ENCODE peak calls at places on chromosomes 5 and 9, in eight cellular contexts. P is coronary artery, B is ascending aorta, H is bronchial epithelial cell, A is psoas muscle, M is heart right ventricle, G is fibroblast of mammary gland, E is AG09309. V is an unnamed sample.

GRCh38 chr5:176614805-176615478 is 5.0 kb upstream of the GPRIN1 start:
- DNase-seq in H (peak), A (no peak), G (peak), P (no peak), M (no peak), E (no peak), B (no peak), V (peak)

GRCh38 chr5:45105491-45105994 is 296.8 kb downstream of the MRPS30 start:
- DNase-seq in E (no peak), P (no peak), H (no peak), B (no peak), A (no peak), M (no peak), G (no peak), V (no peak)

GRCh38 chr5:79074641-79075040 is 5.1 kb downstream of the BHMT2 start:
- DNase-seq in G (peak), E (peak), M (no peak), P (no peak), A (no peak), H (peak), B (no peak), V (no peak)

GRCh38 chr5:109654455-109654854 is 35.3 kb upstream of the MAN2A1 start:
- DNase-seq in E (no peak), H (peak), A (peak), B (no peak), M (no peak), P (no peak), G (peak), V (no peak)

GRCh38 chr9:7659766-7660165 is 139.8 kb downstream of the DMAC1 start:
- DNase-seq in B (no peak), G (no peak), H (no peak), E (no peak), P (no peak), M (no peak), A (no peak), V (no peak)

GRCh38 chr5:68261174-68262021 is 45.8 kb downstream of the PIK3R1 start:
- DNase-seq in A (no peak), P (no peak), E (no peak), B (no peak), M (no peak), G (peak), H (no peak), V (no peak)

GRCh38 chr9:129406278-129407225 is 214.3 kb downstream of the C9orf50 start:
- DNase-seq in G (no peak), A (peak), P (no peak), E (no peak), M (no peak), B (no peak), H (peak), V (no peak)

GRCh38 chr9:68975644-68976043 is 38.3 kb downstream of the PRKACG start:
- DNase-seq in M (no peak), E (no peak), B (no peak), A (no peak), H (no peak), G (no peak), P (no peak), V (no peak)

GRCh38 chr5:76960004-76960625 is 7.3 kb downstream of the CRHBP start:
- DNase-seq in M (no peak), E (no peak), A (no peak), B (no peak), H (no peak), P (no peak), G (no peak), V (peak)

GRCh38 chr9:12958279-12958678 is 183.5 kb downstream of the LURAP1L start:
- DNase-seq in A (no peak), P (no peak), G (no peak), H (no peak), E (no peak), B (no peak), M (no peak), V (no peak)

GRCh38 chr5:103475629-103476240 is 86.9 kb downstream of the NUDT12 start:
- DNase-seq in E (no peak), H (peak), G (peak), M (no peak), P (no peak), A (no peak), B (no peak), V (peak)

GRCh38 chr5:16866795-16867584 is 69.1 kb downstream of the MYO10 start:
- DNase-seq in H (no peak), E (no peak), B (no peak), G (no peak), A (no peak), M (no peak), P (peak), V (no peak)

GRCh38 chr9:8012986-8013385 is 213.4 kb upstream of the DMAC1 start:
- DNase-seq in H (no peak), A (no peak), M (no peak), P (no peak), B (no peak), G (no peak), E (no peak), V (peak)

GRCh38 chr5:67028371-67028770 is 168.2 kb downstream of the CD180 start:
- DNase-seq in B (no peak), M (no peak), H (no peak), P (no peak), E (peak), G (no peak), A (no peak), V (no peak)

GRCh38 chr9:129481824-129482511 is 138.9 kb downstream of the C9orf50 start:
- DNase-seq in G (peak), B (no peak), P (peak), M (peak), H (no peak), A (no peak), E (no peak), V (no peak)

GRCh38 chr9:135321580-135321979 is 158.0 kb upstream of the PPP1R26 start:
- DNase-seq in G (no peak), M (no peak), H (no peak), P (peak), E (no peak), A (no peak), B (no peak), V (no peak)

GRCh38 chr9:557601-558201 is 283.8 kb upstream of the DMRT1 start:
- DNase-seq in H (peak), A (no peak), B (no peak), P (no peak), M (no peak), G (no peak), E (no peak), V (no peak)

GRCh38 chr5:53425598-53426516 is 54.6 kb upstream of the FST start:
- DNase-seq in B (no peak), G (peak), M (no peak), E (no peak), P (no peak), H (no peak), A (no peak), V (no peak)

GRCh38 chr5:24855485-24855884 is 210.7 kb upstream of the CDH10 start:
- DNase-seq in B (no peak), H (no peak), M (no peak), E (no peak), P (no peak), A (no peak), G (no peak), V (no peak)

GRCh38 chr9:70111042-70111602 is 67.5 kb downstream of the MAMDC2 start:
- DNase-seq in P (peak), M (peak), H (peak), B (no peak), G (peak), E (no peak), A (peak), V (peak)

GRCh38 chr9:129854588-129855110 is 19.4 kb downstream of the USP20 start:
- DNase-seq in E (no peak), H (no peak), A (no peak), M (no peak), G (no peak), B (no peak), P (no peak), V (no peak)

GRCh38 chr5:132114150-132115121 is 40.8 kb downstream of the CSF2 start:
- DNase-seq in M (no peak), B (no peak), A (no peak), G (no peak), H (no peak), P (no peak), E (no peak), V (no peak)

GRCh38 chr5:132110930-132111329 is 37.3 kb downstream of the CSF2 start:
- DNase-seq in M (no peak), E (no peak), G (peak), B (no peak), A (no peak), H (no peak), P (no peak), V (no peak)

GRCh38 chr5:132115375-132115774 is 41.8 kb downstream of the CSF2 start:
- DNase-seq in B (no peak), M (no peak), E (no peak), G (no peak), P (no peak), H (no peak), A (no peak), V (no peak)

GRCh38 chr5:132110195-132110594 is 36.6 kb downstream of the CSF2 start:
- DNase-seq in H (no peak), G (no peak), P (no peak), E (no peak), B (no peak), M (no peak), A (no peak), V (no peak)

GRCh38 chr5:132116072-132116471 is 42.5 kb downstream of the CSF2 start:
- DNase-seq in B (no peak), P (no peak), A (no peak), G (no peak), E (no peak), H (no peak), M (no peak), V (no peak)
- H3K4me3 ChIP-seq in B (no peak), P (no peak), A (no peak), G (no peak), E (no peak), H (no peak), M (no peak), V (no peak)

GRCh38 chr9:21695443-21695842 is 107.0 kb upstream of the MTAP start:
- DNase-seq in G (no peak), A (no peak), E (no peak), B (no peak), P (no peak), H (no peak), M (no peak), V (no peak)
- TF ChIP-seq CTCF in G (no peak), A (no peak), E (no peak), B (no peak), P (no peak), H (no peak), M (no peak), V (no peak)

GRCh38 chr5:157197088-157197487 is 16.4 kb downstream of the ITK start:
- DNase-seq in G (no peak), P (no peak), B (no peak), E (no peak), H (no peak), M (no peak), A (no peak), V (no peak)

GRCh38 chr5:157198277-157199058 is 17.8 kb downstream of the ITK start:
- DNase-seq in B (no peak), E (no peak), G (no peak), H (no peak), A (no peak), M (no peak), P (no peak), V (no peak)

GRCh38 chr5:157196045-157196444 is 15.4 kb downstream of the ITK start:
- DNase-seq in M (no peak), P (no peak), G (no peak), A (no peak), E (no peak), H (no peak), B (no peak), V (no peak)

GRCh38 chr5:157189223-157189622 is 8.6 kb downstream of the ITK start:
- DNase-seq in B (no peak), E (no peak), G (no peak), P (no peak), M (no peak), H (no peak), A (no peak), V (no peak)

DNA sequence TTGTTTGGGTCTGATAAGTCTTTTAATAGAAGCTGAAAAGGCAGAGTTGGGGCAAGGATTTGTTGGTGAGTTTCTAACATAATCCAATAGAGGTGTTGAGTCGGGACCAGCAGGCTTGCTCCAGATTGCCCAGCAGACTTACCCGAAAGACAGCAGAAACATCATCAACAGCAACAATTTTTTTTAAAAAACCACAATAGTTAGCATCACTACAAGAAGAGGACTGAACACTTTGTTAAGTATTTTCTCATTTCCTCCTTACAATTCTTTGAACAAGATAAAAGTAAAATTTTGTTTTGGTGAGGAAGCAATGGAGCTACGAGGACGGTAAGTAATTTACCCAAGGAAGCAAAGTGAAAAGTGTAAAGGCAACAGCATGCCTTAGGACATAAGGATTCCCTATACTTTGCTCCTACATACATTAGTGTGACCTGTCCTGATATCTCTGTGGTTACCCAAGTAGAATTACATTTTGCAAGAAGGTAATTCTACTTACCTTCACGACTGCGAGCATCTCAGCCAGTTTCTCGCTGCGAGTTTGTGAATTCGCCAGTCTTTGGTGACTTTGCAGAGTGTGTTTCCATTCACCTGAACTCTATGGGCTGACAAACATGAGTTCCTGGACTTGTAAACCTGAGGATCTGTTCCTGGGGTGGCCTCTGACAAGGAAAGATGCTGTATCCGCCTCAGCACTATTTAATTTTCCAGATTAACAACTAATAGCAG is 13.2 kb downstream of the ITK start:
- DNase-seq in P (no peak), A (no peak), H (no peak), M (no peak), B (no peak), E (no peak), G (no peak), V (no peak)
- H3K4me3 ChIP-seq in P (no peak), A (no peak), H (no peak), M (no peak), B (no peak), E (no peak), G (no peak), V (no peak)

GRCh38 chr9:137722481-137722880 is 103.7 kb downstream of the EHMT1 start:
- DNase-seq in G (no peak), A (no peak), H (no peak), E (no peak), M (no peak), P (no peak), B (no peak), V (no peak)

GRCh38 chr9:137720571-137721110 is 101.8 kb downstream of the EHMT1 start:
- DNase-seq in E (no peak), A (no peak), G (no peak), P (no peak), B (no peak), H (peak), M (no peak), V (no peak)

GRCh38 chr9:137723396-137724113 is 104.8 kb downstream of the EHMT1 start:
- DNase-seq in A (no peak), G (no peak), E (no peak), P (no peak), M (no peak), B (no peak), H (no peak), V (no peak)

GRCh38 chr9:137721479-137721878 is 102.7 kb downstream of the EHMT1 start:
- DNase-seq in B (no peak), A (no peak), H (no peak), G (no peak), M (no peak), E (no peak), P (no peak), V (no peak)

DNA sequence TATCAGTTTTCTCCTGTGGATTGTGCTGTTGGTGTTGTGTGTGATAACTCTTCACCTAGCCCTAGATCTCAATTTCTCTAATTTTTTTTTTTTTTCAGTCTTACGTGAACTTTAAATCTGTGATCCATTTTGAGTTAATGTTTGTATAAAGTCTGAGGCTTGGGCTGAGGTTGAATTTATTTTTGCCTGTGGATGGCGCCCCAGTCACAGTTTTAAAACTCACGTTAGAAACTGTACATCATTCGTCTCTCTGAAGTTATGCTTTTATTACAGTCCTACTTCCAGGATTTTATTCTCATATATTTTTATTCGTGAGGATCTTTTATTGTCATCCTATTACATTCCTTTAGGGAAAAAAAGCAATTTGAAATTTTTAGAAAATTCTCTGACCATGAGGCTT is 103.1 kb downstream of the EHMT1 start:
- DNase-seq in E (no peak), M (no peak), H (no peak), G (no peak), A (no peak), B (no peak), P (no peak), V (no peak)
- TF ChIP-seq CTCF in E (no peak), M (no peak), H (no peak), G (no peak), A (no peak), B (no peak), P (no peak), V (no peak)

DNA sequence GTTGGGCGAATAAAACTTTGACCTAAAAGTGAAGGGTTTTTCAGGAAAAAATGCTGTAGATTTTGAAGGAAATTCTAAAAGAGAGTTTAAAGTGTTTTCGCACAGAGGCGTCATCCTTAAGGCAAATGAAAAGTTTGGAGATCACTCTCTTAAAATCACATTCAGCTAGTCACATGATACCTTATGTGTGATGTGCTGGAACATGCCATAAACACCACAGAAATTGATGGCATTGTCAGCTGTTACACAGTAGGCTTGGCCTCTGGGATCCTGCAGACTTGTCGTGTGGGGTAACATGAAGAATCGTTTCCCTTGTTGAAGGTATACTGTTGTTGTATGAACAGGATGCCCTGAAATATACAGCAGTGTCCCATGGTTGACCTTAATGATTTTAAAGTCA is 3.3 kb downstream of the ANP32B start:
- DNase-seq in P (no peak), A (no peak), E (no peak), G (peak), H (peak), M (no peak), B (no peak), V (no peak)
- H3K4me3 ChIP-seq in P (no peak), A (no peak), E (no peak), G (no peak), H (no peak), M (no peak), B (no peak), V (no peak)

DNA sequence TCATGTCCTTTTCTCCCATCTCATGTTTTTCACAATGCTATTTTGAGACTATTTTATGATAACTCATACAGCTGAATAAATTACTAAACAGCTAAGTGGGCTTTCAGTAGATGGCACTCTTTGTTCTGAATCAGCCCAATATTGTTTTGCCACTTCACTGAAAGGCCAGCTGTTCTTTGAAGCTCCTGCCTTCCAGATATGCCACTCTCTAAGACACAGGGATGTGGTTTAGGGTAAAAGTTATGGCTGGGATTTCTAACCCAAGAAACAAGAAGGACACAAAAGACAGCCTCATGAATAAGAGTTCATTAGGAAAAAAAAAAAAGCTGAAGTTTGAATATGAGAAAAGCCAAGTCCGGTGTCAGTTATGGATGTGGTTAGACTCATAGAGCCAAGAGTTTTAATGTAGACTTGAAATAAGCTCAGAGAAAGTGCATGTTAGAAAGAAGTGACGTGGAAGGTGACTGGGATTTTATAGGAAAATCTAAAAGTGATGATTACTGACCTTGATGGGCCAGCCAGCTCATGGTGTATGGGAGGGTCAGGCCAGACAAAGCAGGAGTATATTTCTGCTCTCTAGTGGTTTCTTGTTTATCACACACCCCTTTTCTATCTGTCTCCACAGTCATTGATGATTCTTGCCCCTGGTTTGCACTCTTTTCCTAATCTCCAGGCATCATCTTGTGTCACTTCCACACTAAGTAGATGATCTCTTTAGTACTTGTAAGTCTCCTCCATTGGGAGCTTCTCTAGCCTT is 488.5 kb downstream of the NR2F1-AS1 start:
- DNase-seq in P (no peak), H (peak), E (peak), G (peak), M (no peak), A (no peak), B (no peak), V (peak)
- TF ChIP-seq CTCF in P (no peak), H (peak), E (peak), G (peak), M (peak), A (no peak), B (no peak), V (peak)

GRCh38 chr9:123761905-123762605 is 167.9 kb downstream of the DENND1A start:
- DNase-seq in H (no peak), E (no peak), A (no peak), P (no peak), G (no peak), M (no peak), B (no peak), V (peak)
- H3K4me3 ChIP-seq in H (no peak), E (no peak), A (no peak), P (no peak), G (no peak), M (no peak), B (no peak), V (no peak)

DNA sequence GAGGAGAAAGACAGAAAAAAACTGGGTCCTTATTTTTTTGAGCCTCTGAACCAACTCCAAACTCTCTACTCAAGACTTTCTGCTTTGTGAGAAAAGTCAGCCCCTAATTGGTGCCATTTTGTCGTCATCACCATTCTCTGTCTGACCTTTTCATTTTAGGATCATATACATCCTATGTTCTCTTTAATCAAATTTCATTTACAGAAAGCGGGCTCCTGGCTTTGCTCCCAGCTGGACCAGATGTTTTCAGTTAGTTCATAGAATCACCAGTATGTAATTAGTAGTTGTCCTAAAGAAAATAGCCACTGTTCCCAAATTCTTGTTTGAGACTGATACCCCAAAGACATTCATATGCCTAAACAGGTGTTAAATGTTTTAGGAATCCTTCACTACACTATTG is 28.6 kb upstream of the SLCO4C1 start:
- DNase-seq in H (no peak), P (no peak), A (no peak), M (no peak), G (peak), E (no peak), B (no peak), V (no peak)
- TF ChIP-seq CTCF in H (no peak), P (no peak), A (no peak), M (no peak), G (no peak), E (no peak), B (no peak), V (no peak)